ENCODE peak calls at places on chromosomes 11 and 22, in ten cellular contexts. One of them, this sample, is unnamed.

GRCh38 chr11:66856496-66857233 is at the start of gene LRFN4:
- DNase-seq in activated CD4-positive, CD25-positive, alpha-beta regulatory T cell treated with anti-CD3 and anti-CD28 coated beads, Interleukin-2, amount 50 U/mL, for 16 hours: no peak
- DNase-seq in iris pigment epithelial cell: no peak
- DNase-seq in RPMI7951: peak; percentile 21
- DNase-seq in right lobe of liver: peak; percentile 59
- DNase-seq in aorta: peak; percentile 60
- DNase-seq in stimulated activated naive CD8-positive, alpha-beta T cell treated with anti-CD3 and anti-CD28 coated beads, Interleukin-15, Interleukin-2, amounts not matched to agents 100 U/mL and 50 U/mL, for 24 hours: peak; percentile 51
- DNase-seq in cardiac muscle cell: no peak
- DNase-seq in posterior cingulate gyrus: peak; percentile 78
- DNase-seq in dermis microvascular lymphatic vessel endothelial cell: no peak
- DNase-seq in this sample: peak; percentile 86

GRCh38 chr11:102111787-102112653 is 1.8 kb downstream of the YAP1 start:
- DNase-seq in activated CD4-positive, CD25-positive, alpha-beta regulatory T cell treated with anti-CD3 and anti-CD28 coated beads, Interleukin-2, amount 50 U/mL, for 16 hours: no peak
- DNase-seq in iris pigment epithelial cell: peak; percentile 92
- DNase-seq in RPMI7951: peak; percentile 94
- DNase-seq in right lobe of liver: peak; percentile 34
- DNase-seq in aorta: no peak
- DNase-seq in stimulated activated naive CD8-positive, alpha-beta T cell treated with anti-CD3 and anti-CD28 coated beads, Interleukin-15, Interleukin-2, amounts not matched to agents 100 U/mL and 50 U/mL, for 24 hours: peak; percentile 6
- DNase-seq in cardiac muscle cell: peak; percentile 89
- DNase-seq in posterior cingulate gyrus: no peak
- DNase-seq in dermis microvascular lymphatic vessel endothelial cell: peak; percentile 81
- DNase-seq in this sample: no peak

GRCh38 chr11:121615506-121615905 is 162.7 kb upstream of the SORL1-AS1 start:
- DNase-seq in activated CD4-positive, CD25-positive, alpha-beta regulatory T cell treated with anti-CD3 and anti-CD28 coated beads, Interleukin-2, amount 50 U/mL, for 16 hours: no peak
- DNase-seq in iris pigment epithelial cell: peak; percentile 76
- DNase-seq in RPMI7951: peak; percentile 24
- DNase-seq in right lobe of liver: no peak
- DNase-seq in aorta: no peak
- DNase-seq in stimulated activated naive CD8-positive, alpha-beta T cell treated with anti-CD3 and anti-CD28 coated beads, Interleukin-15, Interleukin-2, amounts not matched to agents 100 U/mL and 50 U/mL, for 24 hours: no peak
- DNase-seq in cardiac muscle cell: peak; percentile 28
- DNase-seq in posterior cingulate gyrus: no peak
- DNase-seq in dermis microvascular lymphatic vessel endothelial cell: no peak
- DNase-seq in this sample: no peak

GRCh38 chr22:17964647-17965046 is 59.7 kb downstream of the MICAL3 start:
- DNase-seq in activated CD4-positive, CD25-positive, alpha-beta regulatory T cell treated with anti-CD3 and anti-CD28 coated beads, Interleukin-2, amount 50 U/mL, for 16 hours: no peak
- DNase-seq in iris pigment epithelial cell: no peak
- DNase-seq in RPMI7951: no peak
- DNase-seq in right lobe of liver: no peak
- DNase-seq in aorta: no peak
- DNase-seq in stimulated activated naive CD8-positive, alpha-beta T cell treated with anti-CD3 and anti-CD28 coated beads, Interleukin-15, Interleukin-2, amounts not matched to agents 100 U/mL and 50 U/mL, for 24 hours: no peak
- DNase-seq in cardiac muscle cell: no peak
- DNase-seq in posterior cingulate gyrus: no peak
- DNase-seq in dermis microvascular lymphatic vessel endothelial cell: no peak
- DNase-seq in this sample: peak; percentile 87

GRCh38 chr11:100098560-100098959 is 588.5 kb upstream of the ARHGAP42 start:
- DNase-seq in activated CD4-positive, CD25-positive, alpha-beta regulatory T cell treated with anti-CD3 and anti-CD28 coated beads, Interleukin-2, amount 50 U/mL, for 16 hours: no peak
- DNase-seq in iris pigment epithelial cell: no peak
- DNase-seq in RPMI7951: peak; percentile 8
- DNase-seq in right lobe of liver: no peak
- DNase-seq in aorta: no peak
- DNase-seq in stimulated activated naive CD8-positive, alpha-beta T cell treated with anti-CD3 and anti-CD28 coated beads, Interleukin-15, Interleukin-2, amounts not matched to agents 100 U/mL and 50 U/mL, for 24 hours: no peak
- DNase-seq in cardiac muscle cell: peak; percentile 0
- DNase-seq in posterior cingulate gyrus: no peak
- DNase-seq in dermis microvascular lymphatic vessel endothelial cell: no peak
- DNase-seq in this sample: no peak

GRCh38 chr11:88231894-88232482 is 56.7 kb upstream of the RAB38 start:
- DNase-seq in activated CD4-positive, CD25-positive, alpha-beta regulatory T cell treated with anti-CD3 and anti-CD28 coated beads, Interleukin-2, amount 50 U/mL, for 16 hours: no peak
- DNase-seq in iris pigment epithelial cell: peak; percentile 51
- DNase-seq in RPMI7951: peak; percentile 21
- DNase-seq in right lobe of liver: no peak
- DNase-seq in aorta: no peak
- DNase-seq in stimulated activated naive CD8-positive, alpha-beta T cell treated with anti-CD3 and anti-CD28 coated beads, Interleukin-15, Interleukin-2, amounts not matched to agents 100 U/mL and 50 U/mL, for 24 hours: no peak
- DNase-seq in cardiac muscle cell: peak; percentile 61
- DNase-seq in posterior cingulate gyrus: no peak
- DNase-seq in dermis microvascular lymphatic vessel endothelial cell: peak; percentile 9
- DNase-seq in this sample: peak; percentile 45

GRCh38 chr22:29704528-29705285 is 15.1 kb upstream of the CABP7 start:
- DNase-seq in activated CD4-positive, CD25-positive, alpha-beta regulatory T cell treated with anti-CD3 and anti-CD28 coated beads, Interleukin-2, amount 50 U/mL, for 16 hours: no peak
- DNase-seq in iris pigment epithelial cell: peak; percentile 76
- DNase-seq in RPMI7951: peak; percentile 42
- DNase-seq in right lobe of liver: no peak
- DNase-seq in aorta: no peak
- DNase-seq in stimulated activated naive CD8-positive, alpha-beta T cell treated with anti-CD3 and anti-CD28 coated beads, Interleukin-15, Interleukin-2, amounts not matched to agents 100 U/mL and 50 U/mL, for 24 hours: no peak
- DNase-seq in cardiac muscle cell: peak; percentile 35
- DNase-seq in posterior cingulate gyrus: peak; percentile 76
- DNase-seq in dermis microvascular lymphatic vessel endothelial cell: no peak
- DNase-seq in this sample: no peak

GRCh38 chr11:93131709-93132108 is 66.1 kb downstream of the SLC36A4 start:
- DNase-seq in activated CD4-positive, CD25-positive, alpha-beta regulatory T cell treated with anti-CD3 and anti-CD28 coated beads, Interleukin-2, amount 50 U/mL, for 16 hours: no peak
- DNase-seq in iris pigment epithelial cell: peak; percentile 19
- DNase-seq in RPMI7951: no peak
- DNase-seq in right lobe of liver: no peak
- DNase-seq in aorta: no peak
- DNase-seq in stimulated activated naive CD8-positive, alpha-beta T cell treated with anti-CD3 and anti-CD28 coated beads, Interleukin-15, Interleukin-2, amounts not matched to agents 100 U/mL and 50 U/mL, for 24 hours: no peak
- DNase-seq in cardiac muscle cell: peak; percentile 3
- DNase-seq in posterior cingulate gyrus: no peak
- DNase-seq in dermis microvascular lymphatic vessel endothelial cell: no peak
- DNase-seq in this sample: no peak

GRCh38 chr22:37777122-37777687 is 30.5 kb upstream of the GCAT start:
- DNase-seq in activated CD4-positive, CD25-positive, alpha-beta regulatory T cell treated with anti-CD3 and anti-CD28 coated beads, Interleukin-2, amount 50 U/mL, for 16 hours: no peak
- DNase-seq in iris pigment epithelial cell: peak; percentile 55
- DNase-seq in RPMI7951: peak; percentile 95
- DNase-seq in right lobe of liver: peak; percentile 73
- DNase-seq in aorta: no peak
- DNase-seq in stimulated activated naive CD8-positive, alpha-beta T cell treated with anti-CD3 and anti-CD28 coated beads, Interleukin-15, Interleukin-2, amounts not matched to agents 100 U/mL and 50 U/mL, for 24 hours: no peak
- DNase-seq in cardiac muscle cell: peak; percentile 59
- DNase-seq in posterior cingulate gyrus: no peak
- DNase-seq in dermis microvascular lymphatic vessel endothelial cell: no peak
- DNase-seq in this sample: peak; percentile 83

GRCh38 chr11:74288161-74288560 is 23.3 kb downstream of the P4HA3 start:
- DNase-seq in activated CD4-positive, CD25-positive, alpha-beta regulatory T cell treated with anti-CD3 and anti-CD28 coated beads, Interleukin-2, amount 50 U/mL, for 16 hours: no peak
- DNase-seq in iris pigment epithelial cell: peak; percentile 98
- DNase-seq in RPMI7951: peak; percentile 84
- DNase-seq in right lobe of liver: no peak
- DNase-seq in aorta: no peak
- DNase-seq in stimulated activated naive CD8-positive, alpha-beta T cell treated with anti-CD3 and anti-CD28 coated beads, Interleukin-15, Interleukin-2, amounts not matched to agents 100 U/mL and 50 U/mL, for 24 hours: no peak
- DNase-seq in cardiac muscle cell: peak; percentile 96
- DNase-seq in posterior cingulate gyrus: no peak
- DNase-seq in dermis microvascular lymphatic vessel endothelial cell: peak; percentile 24
- DNase-seq in this sample: no peak

GRCh38 chr11:60905551-60906113 is 753 bp downstream of the PRPF19 start:
- DNase-seq in activated CD4-positive, CD25-positive, alpha-beta regulatory T cell treated with anti-CD3 and anti-CD28 coated beads, Interleukin-2, amount 50 U/mL, for 16 hours: no peak
- DNase-seq in iris pigment epithelial cell: peak; percentile 45
- DNase-seq in RPMI7951: peak; percentile 42
- DNase-seq in right lobe of liver: no peak
- DNase-seq in aorta: no peak
- DNase-seq in stimulated activated naive CD8-positive, alpha-beta T cell treated with anti-CD3 and anti-CD28 coated beads, Interleukin-15, Interleukin-2, amounts not matched to agents 100 U/mL and 50 U/mL, for 24 hours: no peak
- DNase-seq in cardiac muscle cell: peak; percentile 29
- DNase-seq in posterior cingulate gyrus: no peak
- DNase-seq in dermis microvascular lymphatic vessel endothelial cell: no peak
- DNase-seq in this sample: no peak

GRCh38 chr11:7098235-7098832 is 9.5 kb downstream of the RBMXL2 start:
- DNase-seq in activated CD4-positive, CD25-positive, alpha-beta regulatory T cell treated with anti-CD3 and anti-CD28 coated beads, Interleukin-2, amount 50 U/mL, for 16 hours: no peak
- DNase-seq in iris pigment epithelial cell: peak; percentile 48
- DNase-seq in RPMI7951: peak; percentile 36
- DNase-seq in right lobe of liver: no peak
- DNase-seq in aorta: no peak
- DNase-seq in stimulated activated naive CD8-positive, alpha-beta T cell treated with anti-CD3 and anti-CD28 coated beads, Interleukin-15, Interleukin-2, amounts not matched to agents 100 U/mL and 50 U/mL, for 24 hours: no peak
- DNase-seq in cardiac muscle cell: peak; percentile 69
- DNase-seq in posterior cingulate gyrus: no peak
- DNase-seq in dermis microvascular lymphatic vessel endothelial cell: peak; percentile 29
- DNase-seq in this sample: peak; percentile 54

GRCh38 chr11:32121012-32121411 is 30.1 kb downstream of the RCN1 start:
- DNase-seq in activated CD4-positive, CD25-positive, alpha-beta regulatory T cell treated with anti-CD3 and anti-CD28 coated beads, Interleukin-2, amount 50 U/mL, for 16 hours: no peak
- DNase-seq in iris pigment epithelial cell: no peak
- DNase-seq in RPMI7951: peak; percentile 13
- DNase-seq in right lobe of liver: no peak
- DNase-seq in aorta: no peak
- DNase-seq in stimulated activated naive CD8-positive, alpha-beta T cell treated with anti-CD3 and anti-CD28 coated beads, Interleukin-15, Interleukin-2, amounts not matched to agents 100 U/mL and 50 U/mL, for 24 hours: no peak
- DNase-seq in cardiac muscle cell: no peak
- DNase-seq in posterior cingulate gyrus: no peak
- DNase-seq in dermis microvascular lymphatic vessel endothelial cell: no peak
- DNase-seq in this sample: no peak

GRCh38 chr22:38089474-38089851 is 5.5 kb upstream of the SLC16A8 start:
- DNase-seq in activated CD4-positive, CD25-positive, alpha-beta regulatory T cell treated with anti-CD3 and anti-CD28 coated beads, Interleukin-2, amount 50 U/mL, for 16 hours: no peak
- DNase-seq in iris pigment epithelial cell: no peak
- DNase-seq in RPMI7951: no peak
- DNase-seq in right lobe of liver: no peak
- DNase-seq in aorta: no peak
- DNase-seq in stimulated activated naive CD8-positive, alpha-beta T cell treated with anti-CD3 and anti-CD28 coated beads, Interleukin-15, Interleukin-2, amounts not matched to agents 100 U/mL and 50 U/mL, for 24 hours: no peak
- DNase-seq in cardiac muscle cell: no peak
- DNase-seq in posterior cingulate gyrus: no peak
- DNase-seq in dermis microvascular lymphatic vessel endothelial cell: no peak
- DNase-seq in this sample: no peak

GRCh38 chr11:2122222-2122906 is 16.8 kb downstream of the IGF2 start:
- DNase-seq in activated CD4-positive, CD25-positive, alpha-beta regulatory T cell treated with anti-CD3 and anti-CD28 coated beads, Interleukin-2, amount 50 U/mL, for 16 hours: no peak
- DNase-seq in iris pigment epithelial cell: peak; percentile 60
- DNase-seq in RPMI7951: no peak
- DNase-seq in right lobe of liver: peak; percentile 16
- DNase-seq in aorta: peak; percentile 38
- DNase-seq in stimulated activated naive CD8-positive, alpha-beta T cell treated with anti-CD3 and anti-CD28 coated beads, Interleukin-15, Interleukin-2, amounts not matched to agents 100 U/mL and 50 U/mL, for 24 hours: no peak
- DNase-seq in cardiac muscle cell: peak; percentile 33
- DNase-seq in posterior cingulate gyrus: no peak
- DNase-seq in dermis microvascular lymphatic vessel endothelial cell: no peak
- DNase-seq in this sample: no peak

GRCh38 chr22:45603631-45604030 is 68.0 kb upstream of the ATXN10 start:
- DNase-seq in activated CD4-positive, CD25-positive, alpha-beta regulatory T cell treated with anti-CD3 and anti-CD28 coated beads, Interleukin-2, amount 50 U/mL, for 16 hours: no peak
- DNase-seq in iris pigment epithelial cell: no peak
- DNase-seq in RPMI7951: no peak
- DNase-seq in right lobe of liver: no peak
- DNase-seq in aorta: no peak
- DNase-seq in stimulated activated naive CD8-positive, alpha-beta T cell treated with anti-CD3 and anti-CD28 coated beads, Interleukin-15, Interleukin-2, amounts not matched to agents 100 U/mL and 50 U/mL, for 24 hours: no peak
- DNase-seq in cardiac muscle cell: no peak
- DNase-seq in posterior cingulate gyrus: no peak
- DNase-seq in dermis microvascular lymphatic vessel endothelial cell: no peak
- DNase-seq in this sample: no peak

GRCh38 chr11:111718436-111719325 is 47.5 kb downstream of the PPP2R1B start:
- DNase-seq in activated CD4-positive, CD25-positive, alpha-beta regulatory T cell treated with anti-CD3 and anti-CD28 coated beads, Interleukin-2, amount 50 U/mL, for 16 hours: no peak
- DNase-seq in iris pigment epithelial cell: peak; percentile 85
- DNase-seq in RPMI7951: peak; percentile 85
- DNase-seq in right lobe of liver: no peak
- DNase-seq in aorta: no peak
- DNase-seq in stimulated activated naive CD8-positive, alpha-beta T cell treated with anti-CD3 and anti-CD28 coated beads, Interleukin-15, Interleukin-2, amounts not matched to agents 100 U/mL and 50 U/mL, for 24 hours: no peak
- DNase-seq in cardiac muscle cell: peak; percentile 52
- DNase-seq in posterior cingulate gyrus: no peak
- DNase-seq in dermis microvascular lymphatic vessel endothelial cell: no peak
- DNase-seq in this sample: no peak

GRCh38 chr11:1295086-1295485 is 14.3 kb downstream of the TOLLIP start:
- DNase-seq in activated CD4-positive, CD25-positive, alpha-beta regulatory T cell treated with anti-CD3 and anti-CD28 coated beads, Interleukin-2, amount 50 U/mL, for 16 hours: no peak
- DNase-seq in iris pigment epithelial cell: no peak
- DNase-seq in RPMI7951: no peak
- DNase-seq in right lobe of liver: no peak
- DNase-seq in aorta: no peak
- DNase-seq in stimulated activated naive CD8-positive, alpha-beta T cell treated with anti-CD3 and anti-CD28 coated beads, Interleukin-15, Interleukin-2, amounts not matched to agents 100 U/mL and 50 U/mL, for 24 hours: no peak
- DNase-seq in cardiac muscle cell: no peak
- DNase-seq in posterior cingulate gyrus: no peak
- DNase-seq in dermis microvascular lymphatic vessel endothelial cell: no peak
- DNase-seq in this sample: no peak

GRCh38 chr11:61509058-61510029 is 795 bp downstream of the LRRC10B start:
- DNase-seq in activated CD4-positive, CD25-positive, alpha-beta regulatory T cell treated with anti-CD3 and anti-CD28 coated beads, Interleukin-2, amount 50 U/mL, for 16 hours: no peak
- DNase-seq in iris pigment epithelial cell: peak; percentile 59
- DNase-seq in RPMI7951: peak; percentile 58
- DNase-seq in right lobe of liver: peak; percentile 76
- DNase-seq in aorta: peak; percentile 75
- DNase-seq in stimulated activated naive CD8-positive, alpha-beta T cell treated with anti-CD3 and anti-CD28 coated beads, Interleukin-15, Interleukin-2, amounts not matched to agents 100 U/mL and 50 U/mL, for 24 hours: peak; percentile 74
- DNase-seq in cardiac muscle cell: peak; percentile 72
- DNase-seq in posterior cingulate gyrus: peak; percentile 73
- DNase-seq in dermis microvascular lymphatic vessel endothelial cell: peak; percentile 48
- DNase-seq in this sample: peak; percentile 92

GRCh38 chr22:19448739-19449421 is 1.4 kb upstream of the C22orf39 start:
- DNase-seq in activated CD4-positive, CD25-positive, alpha-beta regulatory T cell treated with anti-CD3 and anti-CD28 coated beads, Interleukin-2, amount 50 U/mL, for 16 hours: no peak
- DNase-seq in iris pigment epithelial cell: no peak
- DNase-seq in RPMI7951: no peak
- DNase-seq in right lobe of liver: no peak
- DNase-seq in aorta: no peak
- DNase-seq in stimulated activated naive CD8-positive, alpha-beta T cell treated with anti-CD3 and anti-CD28 coated beads, Interleukin-15, Interleukin-2, amounts not matched to agents 100 U/mL and 50 U/mL, for 24 hours: peak; percentile 47
- DNase-seq in cardiac muscle cell: no peak
- DNase-seq in posterior cingulate gyrus: no peak
- DNase-seq in dermis microvascular lymphatic vessel endothelial cell: no peak
- DNase-seq in this sample: peak; percentile 70

GRCh38 chr22:19044381-19044780 is 77.8 kb downstream of the DGCR2 start:
- DNase-seq in activated CD4-positive, CD25-positive, alpha-beta regulatory T cell treated with anti-CD3 and anti-CD28 coated beads, Interleukin-2, amount 50 U/mL, for 16 hours: no peak
- DNase-seq in iris pigment epithelial cell: no peak
- DNase-seq in RPMI7951: no peak
- DNase-seq in right lobe of liver: no peak
- DNase-seq in aorta: no peak
- DNase-seq in stimulated activated naive CD8-positive, alpha-beta T cell treated with anti-CD3 and anti-CD28 coated beads, Interleukin-15, Interleukin-2, amounts not matched to agents 100 U/mL and 50 U/mL, for 24 hours: no peak
- DNase-seq in cardiac muscle cell: no peak
- DNase-seq in posterior cingulate gyrus: no peak
- DNase-seq in dermis microvascular lymphatic vessel endothelial cell: no peak
- DNase-seq in this sample: no peak

GRCh38 chr11:131397666-131398065 is 27.3 kb downstream of the NTM start:
- DNase-seq in activated CD4-positive, CD25-positive, alpha-beta regulatory T cell treated with anti-CD3 and anti-CD28 coated beads, Interleukin-2, amount 50 U/mL, for 16 hours: no peak
- DNase-seq in iris pigment epithelial cell: no peak
- DNase-seq in RPMI7951: no peak
- DNase-seq in right lobe of liver: no peak
- DNase-seq in aorta: no peak
- DNase-seq in stimulated activated naive CD8-positive, alpha-beta T cell treated with anti-CD3 and anti-CD28 coated beads, Interleukin-15, Interleukin-2, amounts not matched to agents 100 U/mL and 50 U/mL, for 24 hours: no peak
- DNase-seq in cardiac muscle cell: no peak
- DNase-seq in posterior cingulate gyrus: no peak
- DNase-seq in dermis microvascular lymphatic vessel endothelial cell: no peak
- DNase-seq in this sample: no peak

GRCh38 chr11:128324051-128324481 is 263.3 kb downstream of the ETS1 start:
- DNase-seq in activated CD4-positive, CD25-positive, alpha-beta regulatory T cell treated with anti-CD3 and anti-CD28 coated beads, Interleukin-2, amount 50 U/mL, for 16 hours: no peak
- DNase-seq in iris pigment epithelial cell: peak; percentile 24
- DNase-seq in RPMI7951: no peak
- DNase-seq in right lobe of liver: no peak
- DNase-seq in aorta: no peak
- DNase-seq in stimulated activated naive CD8-positive, alpha-beta T cell treated with anti-CD3 and anti-CD28 coated beads, Interleukin-15, Interleukin-2, amounts not matched to agents 100 U/mL and 50 U/mL, for 24 hours: peak; percentile 76
- DNase-seq in cardiac muscle cell: no peak
- DNase-seq in posterior cingulate gyrus: no peak
- DNase-seq in dermis microvascular lymphatic vessel endothelial cell: no peak
- DNase-seq in this sample: no peak

GRCh38 chr22:30860176-30861105 is 108.1 kb downstream of the MORC2 start:
- DNase-seq in activated CD4-positive, CD25-positive, alpha-beta regulatory T cell treated with anti-CD3 and anti-CD28 coated beads, Interleukin-2, amount 50 U/mL, for 16 hours: no peak
- DNase-seq in iris pigment epithelial cell: no peak
- DNase-seq in RPMI7951: no peak
- DNase-seq in right lobe of liver: no peak
- DNase-seq in aorta: no peak
- DNase-seq in stimulated activated naive CD8-positive, alpha-beta T cell treated with anti-CD3 and anti-CD28 coated beads, Interleukin-15, Interleukin-2, amounts not matched to agents 100 U/mL and 50 U/mL, for 24 hours: no peak
- DNase-seq in cardiac muscle cell: no peak
- DNase-seq in posterior cingulate gyrus: no peak
- DNase-seq in dermis microvascular lymphatic vessel endothelial cell: no peak
- DNase-seq in this sample: peak; percentile 6

GRCh38 chr22:44730490-44731356 is 21.7 kb upstream of the ARHGAP8 start:
- DNase-seq in activated CD4-positive, CD25-positive, alpha-beta regulatory T cell treated with anti-CD3 and anti-CD28 coated beads, Interleukin-2, amount 50 U/mL, for 16 hours: no peak
- DNase-seq in iris pigment epithelial cell: no peak
- DNase-seq in RPMI7951: no peak
- DNase-seq in right lobe of liver: peak; percentile 8
- DNase-seq in aorta: no peak
- DNase-seq in stimulated activated naive CD8-positive, alpha-beta T cell treated with anti-CD3 and anti-CD28 coated beads, Interleukin-15, Interleukin-2, amounts not matched to agents 100 U/mL and 50 U/mL, for 24 hours: no peak
- DNase-seq in cardiac muscle cell: no peak
- DNase-seq in posterior cingulate gyrus: no peak
- DNase-seq in dermis microvascular lymphatic vessel endothelial cell: no peak
- DNase-seq in this sample: no peak

GRCh38 chr22:32331236-32331917 is 26.3 kb upstream of the RFPL3 start:
- DNase-seq in activated CD4-positive, CD25-positive, alpha-beta regulatory T cell treated with anti-CD3 and anti-CD28 coated beads, Interleukin-2, amount 50 U/mL, for 16 hours: no peak
- DNase-seq in iris pigment epithelial cell: no peak
- DNase-seq in RPMI7951: no peak
- DNase-seq in right lobe of liver: no peak
- DNase-seq in aorta: no peak
- DNase-seq in stimulated activated naive CD8-positive, alpha-beta T cell treated with anti-CD3 and anti-CD28 coated beads, Interleukin-15, Interleukin-2, amounts not matched to agents 100 U/mL and 50 U/mL, for 24 hours: no peak
- DNase-seq in cardiac muscle cell: no peak
- DNase-seq in posterior cingulate gyrus: no peak
- DNase-seq in dermis microvascular lymphatic vessel endothelial cell: peak; percentile 87
- DNase-seq in this sample: no peak

GRCh38 chr11:45921561-45922424 is 663 bp upstream of the LARGE2 start:
- DNase-seq in activated CD4-positive, CD25-positive, alpha-beta regulatory T cell treated with anti-CD3 and anti-CD28 coated beads, Interleukin-2, amount 50 U/mL, for 16 hours: no peak
- DNase-seq in iris pigment epithelial cell: no peak
- DNase-seq in RPMI7951: no peak
- DNase-seq in right lobe of liver: peak; percentile 20
- DNase-seq in aorta: peak; percentile 42
- DNase-seq in stimulated activated naive CD8-positive, alpha-beta T cell treated with anti-CD3 and anti-CD28 coated beads, Interleukin-15, Interleukin-2, amounts not matched to agents 100 U/mL and 50 U/mL, for 24 hours: no peak
- DNase-seq in cardiac muscle cell: no peak
- DNase-seq in posterior cingulate gyrus: no peak
- DNase-seq in dermis microvascular lymphatic vessel endothelial cell: no peak
- DNase-seq in this sample: peak; percentile 40

GRCh38 chr11:12182650-12183511 is 72.5 kb downstream of the MICAL2 start:
- DNase-seq in activated CD4-positive, CD25-positive, alpha-beta regulatory T cell treated with anti-CD3 and anti-CD28 coated beads, Interleukin-2, amount 50 U/mL, for 16 hours: no peak
- DNase-seq in iris pigment epithelial cell: peak; percentile 97
- DNase-seq in RPMI7951: peak; percentile 99
- DNase-seq in right lobe of liver: no peak
- DNase-seq in aorta: no peak
- DNase-seq in stimulated activated naive CD8-positive, alpha-beta T cell treated with anti-CD3 and anti-CD28 coated beads, Interleukin-15, Interleukin-2, amounts not matched to agents 100 U/mL and 50 U/mL, for 24 hours: peak; percentile 2
- DNase-seq in cardiac muscle cell: peak; percentile 98
- DNase-seq in posterior cingulate gyrus: no peak
- DNase-seq in dermis microvascular lymphatic vessel endothelial cell: peak; percentile 86
- DNase-seq in this sample: no peak